ENCODE peak calls at places on chromosomes 2 and 18, in five cellular contexts. B, H, E, V and A are unnamed samples.

GRCh38 chr18:49459404-49460171 is 857 bp downstream of the DYM start:
- DNase-seq in B (no peak), H (peak), E (peak), V (peak), A (peak)

GRCh38 chr18:1438458-1438910 is 533.8 kb downstream of the ADCYAP1 start:
- DNase-seq in B (peak), H (no peak), E (no peak), V (peak), A (no peak)

GRCh38 chr2:234911271-234911670 is 40.5 kb upstream of the SH3BP4 start:
- DNase-seq in B (peak), H (peak), E (no peak), V (no peak), A (peak)

GRCh38 chr2:105853354-105854088 is 108.8 kb downstream of the NCK2 start:
- DNase-seq in B (no peak), H (peak), E (no peak), V (no peak), A (peak)

GRCh38 chr18:27995770-27996502 is 181.0 kb downstream of the CDH2 start:
- DNase-seq in B (no peak), H (no peak), E (no peak), V (no peak), A (no peak)

GRCh38 chr18:23143059-23143831 is 8.0 kb downstream of the CABLES1 start:
- DNase-seq in B (no peak), H (peak), E (no peak), V (no peak), A (peak)

GRCh38 chr2:132651115-132652099 is 18.6 kb downstream of the LYPD1 start:
- DNase-seq in B (peak), H (peak), E (no peak), V (peak), A (peak)

GRCh38 chr18:58632557-58632956 is 3.7 kb upstream of the ALPK2 start:
- DNase-seq in B (no peak), H (no peak), E (no peak), V (no peak), A (no peak)

GRCh38 chr18:35811896-35812295 is 160.6 kb upstream of the RMP24 start:
- DNase-seq in B (no peak), H (no peak), E (no peak), V (no peak), A (peak)

GRCh38 chr2:36562245-36562644 is 35.7 kb downstream of the FEZ2 start:
- DNase-seq in B (no peak), H (peak), E (no peak), V (no peak), A (peak)

GRCh38 chr18:61435064-61435652 is 101.9 kb downstream of the CDH20 start:
- DNase-seq in B (no peak), H (peak), E (no peak), V (peak), A (peak)

GRCh38 chr2:12965540-12966269 is 249.0 kb downstream of the TRIB2 start:
- DNase-seq in B (peak), H (peak), E (no peak), V (no peak), A (peak)

GRCh38 chr2:241545523-241546473 is 12.7 kb upstream of the BOK start:
- DNase-seq in B (no peak), H (no peak), E (no peak), V (no peak), A (no peak)

GRCh38 chr2:224221455-224221913 is 180.4 kb downstream of the FAM124B start:
- DNase-seq in B (peak), H (peak), E (no peak), V (peak), A (peak)

GRCh38 chr2:215392687-215393270 is 43.1 kb downstream of the FN1 start:
- DNase-seq in B (no peak), H (no peak), E (no peak), V (no peak), A (no peak)

GRCh38 chr2:63903003-63903402 is 61.3 kb downstream of the UGP2 start:
- DNase-seq in B (no peak), H (no peak), E (no peak), V (no peak), A (no peak)

GRCh38 chr2:124323321-124323720 is 298.2 kb downstream of the CNTNAP5 start:
- DNase-seq in B (no peak), H (peak), E (no peak), V (no peak), A (peak)

GRCh38 chr2:19185061-19185460 is 173.4 kb downstream of the OSR1 start:
- DNase-seq in B (no peak), H (no peak), E (no peak), V (no peak), A (no peak)

GRCh38 chr18:21000667-21001066 is 110.9 kb downstream of the ROCK1 start:
- DNase-seq in B (no peak), H (peak), E (no peak), V (no peak), A (no peak)

GRCh38 chr18:3225588-3225987 is 5.8 kb upstream of the MYOM1 start:
- DNase-seq in B (no peak), H (no peak), E (no peak), V (no peak), A (no peak)

GRCh38 chr2:235619544-235619943 is 125.7 kb downstream of the AGAP1 start:
- DNase-seq in B (no peak), H (no peak), E (no peak), V (no peak), A (no peak)

GRCh38 chr2:140892429-140892828 is 1238.4 kb downstream of the LRP1B start:
- DNase-seq in B (no peak), H (no peak), E (no peak), V (no peak), A (peak)

GRCh38 chr2:199975297-199975895 is 20.0 kb downstream of the MAIP1 start:
- DNase-seq in B (no peak), H (no peak), E (no peak), V (no peak), A (no peak)

GRCh38 chr2:155115856-155116255 is 417.4 kb downstream of the KCNJ3 start:
- DNase-seq in B (no peak), H (no peak), E (no peak), V (no peak), A (no peak)

GRCh38 chr2:45944075-45944474 is 292.6 kb downstream of the PRKCE start:
- DNase-seq in B (peak), H (peak), E (no peak), V (no peak), A (no peak)

GRCh38 chr2:238912916-238913875 is 65.3 kb downstream of the TWIST2 start:
- DNase-seq in B (no peak), H (no peak), E (no peak), V (no peak), A (no peak)

GRCh38 chr18:11993264-11993916 is 12.1 kb downstream of the IMPA2 start:
- DNase-seq in B (no peak), H (no peak), E (no peak), V (no peak), A (no peak)

GRCh38 chr2:143434445-143434844 is 305.2 kb downstream of the ARHGAP15 start:
- DNase-seq in B (no peak), H (no peak), E (no peak), V (no peak), A (no peak)

GRCh38 chr18:28177828-28178635 is 1.1 kb upstream of the CDH2 start:
- DNase-seq in B (peak), H (peak), E (no peak), V (peak), A (peak)

GRCh38 chr2:128686881-128687550 is 368.3 kb upstream of the HS6ST1 start:
- DNase-seq in B (no peak), H (no peak), E (no peak), V (no peak), A (no peak)

GRCh38 chr2:219459460-219460311 is 25.0 kb downstream of the SPEG start:
- DNase-seq in B (peak), H (peak), E (peak), V (peak), A (peak)

GRCh38 chr2:233443511-233444183 is 89.4 kb downstream of the DGKD start:
- DNase-seq in B (peak), H (peak), E (peak), V (peak), A (peak)

GRCh38 chr2:85733121-85733960 is 20.4 kb upstream of the ATOH8 start:
- DNase-seq in B (no peak), H (no peak), E (no peak), V (no peak), A (no peak)

GRCh38 chr2:50922506-50922905 is 109.4 kb downstream of the NRXN1 start:
- DNase-seq in B (no peak), H (peak), E (no peak), V (no peak), A (no peak)

GRCh38 chr2:157764386-157764785 is 111.7 kb downstream of the ACVR1 start:
- DNase-seq in B (no peak), H (no peak), E (no peak), V (no peak), A (no peak)

GRCh38 chr2:98800330-98801064 is 69.6 kb upstream of the MGAT4A start:
- DNase-seq in B (no peak), H (no peak), E (no peak), V (no peak), A (no peak)

GRCh38 chr18:25503567-25504081 is 151.7 kb upstream of the ZNF521 start:
- DNase-seq in B (peak), H (peak), E (no peak), V (peak), A (peak)

GRCh38 chr2:140657657-140658056 is 1473.2 kb downstream of the LRP1B start:
- DNase-seq in B (no peak), H (no peak), E (no peak), V (no peak), A (no peak)